ENCODE peak calls at places on chromosomes 13 and 19, in seven cellular contexts. One of them, this sample, is unnamed.

GRCh38 chr19:3324405-3324856 is 42.0 kb upstream of the NFIC start:
- DNase-seq in GM12865: peak; percentile 57
- DNase-seq in fibroblast of the aortic adventitia: peak; percentile 23
- DNase-seq in tibial nerve: peak; percentile 55
- DNase-seq in fibroblast of mammary gland: peak; percentile 45
- DNase-seq in GM23338: peak; percentile 62
- DNase-seq in cardiac fibroblast: peak; percentile 50
- DNase-seq in this sample: peak; percentile 77

GRCh38 chr13:100734194-100734720 is 59.7 kb upstream of the TMTC4 start:
- DNase-seq in GM12865: no peak
- DNase-seq in fibroblast of the aortic adventitia: no peak
- DNase-seq in tibial nerve: no peak
- DNase-seq in fibroblast of mammary gland: no peak
- DNase-seq in GM23338: no peak
- DNase-seq in cardiac fibroblast: no peak
- DNase-seq in this sample: no peak

GRCh38 chr19:2611483-2612464 is 90.7 kb downstream of the GNG7 start:
- DNase-seq in GM12865: no peak
- DNase-seq in fibroblast of the aortic adventitia: no peak
- DNase-seq in tibial nerve: no peak
- DNase-seq in fibroblast of mammary gland: no peak
- DNase-seq in GM23338: no peak
- DNase-seq in cardiac fibroblast: no peak
- DNase-seq in this sample: no peak

GRCh38 chr13:51246005-51246404 is 23.8 kb downstream of the FAM124A start:
- DNase-seq in GM12865: no peak
- DNase-seq in fibroblast of the aortic adventitia: no peak
- DNase-seq in tibial nerve: no peak
- DNase-seq in fibroblast of mammary gland: no peak
- DNase-seq in GM23338: no peak
- DNase-seq in cardiac fibroblast: no peak
- DNase-seq in this sample: no peak

GRCh38 chr19:40754611-40755247 is 3.7 kb downstream of the SNRPA start:
- DNase-seq in GM12865: peak; percentile 62
- DNase-seq in fibroblast of the aortic adventitia: no peak
- DNase-seq in tibial nerve: no peak
- DNase-seq in fibroblast of mammary gland: peak; percentile 36
- DNase-seq in GM23338: no peak
- DNase-seq in cardiac fibroblast: no peak
- DNase-seq in this sample: no peak

GRCh38 chr19:45267296-45267695 is 16.2 kb downstream of the MARK4 start:
- DNase-seq in GM12865: no peak
- DNase-seq in fibroblast of the aortic adventitia: no peak
- DNase-seq in tibial nerve: no peak
- DNase-seq in fibroblast of mammary gland: no peak
- DNase-seq in GM23338: no peak
- DNase-seq in cardiac fibroblast: no peak
- DNase-seq in this sample: no peak

GRCh38 chr19:5914946-5915781 is 1.1 kb downstream of the CAPS start:
- DNase-seq in GM12865: no peak
- DNase-seq in fibroblast of the aortic adventitia: no peak
- DNase-seq in tibial nerve: no peak
- DNase-seq in fibroblast of mammary gland: no peak
- DNase-seq in GM23338: no peak
- DNase-seq in cardiac fibroblast: no peak
- DNase-seq in this sample: no peak

GRCh38 chr19:416416-416815 is 7.5 kb upstream of the C2CD4C start:
- DNase-seq in GM12865: no peak
- DNase-seq in fibroblast of the aortic adventitia: no peak
- DNase-seq in tibial nerve: no peak
- DNase-seq in fibroblast of mammary gland: no peak
- DNase-seq in GM23338: no peak
- DNase-seq in cardiac fibroblast: no peak
- DNase-seq in this sample: no peak

GRCh38 chr19:47779524-47780214 is 1.2 kb downstream of the SELENOW start:
- DNase-seq in GM12865: no peak
- DNase-seq in fibroblast of the aortic adventitia: peak; percentile 27
- DNase-seq in tibial nerve: peak; percentile 30
- DNase-seq in fibroblast of mammary gland: no peak
- DNase-seq in GM23338: no peak
- DNase-seq in cardiac fibroblast: no peak
- DNase-seq in this sample: no peak

GRCh38 chr13:51764184-51765141 is 39.5 kb downstream of the DHRS12 start:
- DNase-seq in GM12865: peak; percentile 82
- DNase-seq in fibroblast of the aortic adventitia: peak; percentile 78
- DNase-seq in tibial nerve: peak; percentile 59
- DNase-seq in fibroblast of mammary gland: peak; percentile 92
- DNase-seq in GM23338: no peak
- DNase-seq in cardiac fibroblast: peak; percentile 71
- DNase-seq in this sample: peak; percentile 81

GRCh38 chr13:75789451-75790197 is 153.5 kb downstream of the LMO7 start:
- DNase-seq in GM12865: no peak
- DNase-seq in fibroblast of the aortic adventitia: no peak
- DNase-seq in tibial nerve: no peak
- DNase-seq in fibroblast of mammary gland: no peak
- DNase-seq in GM23338: no peak
- DNase-seq in cardiac fibroblast: no peak
- DNase-seq in this sample: no peak

GRCh38 chr13:84528408-84529055 is 646.3 kb upstream of the SLITRK1 start:
- DNase-seq in GM12865: no peak
- DNase-seq in fibroblast of the aortic adventitia: no peak
- DNase-seq in tibial nerve: no peak
- DNase-seq in fibroblast of mammary gland: no peak
- DNase-seq in GM23338: no peak
- DNase-seq in cardiac fibroblast: no peak
- DNase-seq in this sample: no peak

GRCh38 chr13:40609972-40610726 is 56.3 kb downstream of the FOXO1 start:
- DNase-seq in GM12865: no peak
- DNase-seq in fibroblast of the aortic adventitia: no peak
- DNase-seq in tibial nerve: no peak
- DNase-seq in fibroblast of mammary gland: no peak
- DNase-seq in GM23338: no peak
- DNase-seq in cardiac fibroblast: peak; percentile 51
- DNase-seq in this sample: no peak

GRCh38 chr19:23415034-23415433 is 19.8 kb upstream of the ZNF91 start:
- DNase-seq in GM12865: no peak
- DNase-seq in fibroblast of the aortic adventitia: no peak
- DNase-seq in tibial nerve: no peak
- DNase-seq in fibroblast of mammary gland: no peak
- DNase-seq in GM23338: peak; percentile 44
- DNase-seq in cardiac fibroblast: no peak
- DNase-seq in this sample: peak; percentile 22

GRCh38 chr13:104014803-104015645 is 948.8 kb upstream of the SLC10A2 start:
- DNase-seq in GM12865: no peak
- DNase-seq in fibroblast of the aortic adventitia: peak; percentile 48
- DNase-seq in tibial nerve: no peak
- DNase-seq in fibroblast of mammary gland: peak; percentile 18
- DNase-seq in GM23338: no peak
- DNase-seq in cardiac fibroblast: peak; percentile 53
- DNase-seq in this sample: no peak

GRCh38 chr13:99335603-99336002 is 28.4 kb upstream of the GPR183 start:
- DNase-seq in GM12865: peak; percentile 60
- DNase-seq in fibroblast of the aortic adventitia: no peak
- DNase-seq in tibial nerve: no peak
- DNase-seq in fibroblast of mammary gland: no peak
- DNase-seq in GM23338: peak; percentile 40
- DNase-seq in cardiac fibroblast: peak; percentile 33
- DNase-seq in this sample: peak; percentile 29

GRCh38 chr13:43666403-43666802 is 120.4 kb downstream of the ENOX1 start:
- DNase-seq in GM12865: no peak
- DNase-seq in fibroblast of the aortic adventitia: no peak
- DNase-seq in tibial nerve: no peak
- DNase-seq in fibroblast of mammary gland: no peak
- DNase-seq in GM23338: no peak
- DNase-seq in cardiac fibroblast: no peak
- DNase-seq in this sample: no peak

GRCh38 chr13:95950103-95950502 is 103.1 kb downstream of the UGGT2 start:
- DNase-seq in GM12865: no peak
- DNase-seq in fibroblast of the aortic adventitia: no peak
- DNase-seq in tibial nerve: no peak
- DNase-seq in fibroblast of mammary gland: no peak
- DNase-seq in GM23338: peak; percentile 19
- DNase-seq in cardiac fibroblast: no peak
- DNase-seq in this sample: no peak

GRCh38 chr13:29524641-29525040 is 70.8 kb downstream of the SLC7A1 start:
- DNase-seq in GM12865: no peak
- DNase-seq in fibroblast of the aortic adventitia: no peak
- DNase-seq in tibial nerve: no peak
- DNase-seq in fibroblast of mammary gland: no peak
- DNase-seq in GM23338: no peak
- DNase-seq in cardiac fibroblast: no peak
- DNase-seq in this sample: no peak

GRCh38 chr13:29525757-29526156 is 69.7 kb downstream of the SLC7A1 start:
- DNase-seq in GM12865: no peak
- DNase-seq in fibroblast of the aortic adventitia: no peak
- DNase-seq in tibial nerve: no peak
- DNase-seq in fibroblast of mammary gland: no peak
- DNase-seq in GM23338: no peak
- DNase-seq in cardiac fibroblast: no peak
- DNase-seq in this sample: no peak

GRCh38 chr13:29522044-29522685 is 73.3 kb downstream of the SLC7A1 start:
- DNase-seq in GM12865: no peak
- DNase-seq in fibroblast of the aortic adventitia: peak; percentile 100
- DNase-seq in tibial nerve: no peak
- DNase-seq in fibroblast of mammary gland: peak; percentile 99
- DNase-seq in GM23338: no peak
- DNase-seq in cardiac fibroblast: peak; percentile 99
- DNase-seq in this sample: no peak

GRCh38 chr13:29523199-29523931 is 72.1 kb downstream of the SLC7A1 start:
- DNase-seq in GM12865: no peak
- DNase-seq in fibroblast of the aortic adventitia: peak; percentile 96
- DNase-seq in tibial nerve: peak; percentile 47
- DNase-seq in fibroblast of mammary gland: peak; percentile 92
- DNase-seq in GM23338: no peak
- DNase-seq in cardiac fibroblast: peak; percentile 96
- DNase-seq in this sample: no peak

DNA sequence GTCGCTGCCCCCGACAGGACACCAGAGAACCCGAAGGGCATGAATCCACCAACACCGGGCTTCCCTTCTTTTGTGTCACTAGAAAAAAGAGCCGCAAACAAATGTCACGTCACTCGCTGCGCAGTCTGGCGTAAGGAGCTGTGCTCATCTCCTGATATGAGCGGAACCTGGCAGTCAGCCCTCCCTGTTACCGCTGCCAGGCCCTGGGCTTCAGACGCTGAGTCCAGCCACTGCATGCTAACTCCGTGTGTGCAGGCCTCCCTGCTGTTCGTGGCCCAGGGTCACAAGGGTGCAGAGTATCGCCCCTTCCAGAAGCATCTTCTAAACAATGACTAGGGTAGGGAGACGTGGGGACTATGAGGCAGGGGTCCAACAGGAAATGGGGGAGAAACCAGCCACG is 71.3 kb downstream of the SLC7A1 start:
- DNase-seq in GM12865: no peak
- DNase-seq in fibroblast of the aortic adventitia: peak; percentile 95
- DNase-seq in tibial nerve: no peak
- DNase-seq in fibroblast of mammary gland: peak; percentile 91
- DNase-seq in GM23338: no peak
- DNase-seq in cardiac fibroblast: peak; percentile 79
- DNase-seq in this sample: no peak
- TF ChIP-seq CTCF in GM12865: no peak
- TF ChIP-seq CTCF in fibroblast of the aortic adventitia: no peak
- TF ChIP-seq CTCF in tibial nerve: no peak
- TF ChIP-seq CTCF in fibroblast of mammary gland: no peak
- TF ChIP-seq CTCF in GM23338: no peak
- TF ChIP-seq CTCF in cardiac fibroblast: no peak
- TF ChIP-seq CTCF in this sample: no peak

GRCh38 chr13:46071590-46072249 is 19.2 kb upstream of the ZC3H13 start:
- DNase-seq in GM12865: peak; percentile 93
- DNase-seq in fibroblast of the aortic adventitia: no peak
- DNase-seq in tibial nerve: no peak
- DNase-seq in fibroblast of mammary gland: no peak
- DNase-seq in GM23338: peak; percentile 64
- DNase-seq in cardiac fibroblast: no peak
- DNase-seq in this sample: peak; percentile 59
- TF ChIP-seq CTCF in GM12865: peak; percentile 49
- TF ChIP-seq CTCF in fibroblast of the aortic adventitia: no peak
- TF ChIP-seq CTCF in tibial nerve: no peak
- TF ChIP-seq CTCF in fibroblast of mammary gland: no peak
- TF ChIP-seq CTCF in GM23338: peak; percentile 60
- TF ChIP-seq CTCF in cardiac fibroblast: no peak
- TF ChIP-seq CTCF in this sample: peak; percentile 30

GRCh38 chr19:39412100-39412866 is at the start of gene PLEKHG2:
- DNase-seq in GM12865: peak; percentile 100
- DNase-seq in fibroblast of the aortic adventitia: peak; percentile 100
- DNase-seq in tibial nerve: peak; percentile 97
- DNase-seq in fibroblast of mammary gland: peak; percentile 99
- DNase-seq in GM23338: peak; percentile 100
- DNase-seq in cardiac fibroblast: peak; percentile 100
- DNase-seq in this sample: peak; percentile 99
- TF ChIP-seq CTCF in GM12865: peak; percentile 86
- TF ChIP-seq CTCF in fibroblast of the aortic adventitia: peak; percentile 76
- TF ChIP-seq CTCF in tibial nerve: peak; percentile 95
- TF ChIP-seq CTCF in fibroblast of mammary gland: peak; percentile 51
- TF ChIP-seq CTCF in GM23338: peak; percentile 78
- TF ChIP-seq CTCF in cardiac fibroblast: peak; percentile 78
- TF ChIP-seq CTCF in this sample: peak; percentile 54

GRCh38 chr19:13574933-13575332 is 68.7 kb upstream of the CACNA1A start:
- DNase-seq in GM12865: no peak
- DNase-seq in fibroblast of the aortic adventitia: peak; percentile 21
- DNase-seq in tibial nerve: no peak
- DNase-seq in fibroblast of mammary gland: peak; percentile 12
- DNase-seq in GM23338: peak; percentile 67
- DNase-seq in cardiac fibroblast: peak; percentile 35
- DNase-seq in this sample: no peak
- TF ChIP-seq CTCF in GM12865: peak; percentile 7
- TF ChIP-seq CTCF in fibroblast of the aortic adventitia: peak; percentile 51
- TF ChIP-seq CTCF in tibial nerve: peak; percentile 28
- TF ChIP-seq CTCF in fibroblast of mammary gland: peak; percentile 35
- TF ChIP-seq CTCF in GM23338: peak; percentile 74
- TF ChIP-seq CTCF in cardiac fibroblast: peak; percentile 45
- TF ChIP-seq CTCF in this sample: no peak

DNA sequence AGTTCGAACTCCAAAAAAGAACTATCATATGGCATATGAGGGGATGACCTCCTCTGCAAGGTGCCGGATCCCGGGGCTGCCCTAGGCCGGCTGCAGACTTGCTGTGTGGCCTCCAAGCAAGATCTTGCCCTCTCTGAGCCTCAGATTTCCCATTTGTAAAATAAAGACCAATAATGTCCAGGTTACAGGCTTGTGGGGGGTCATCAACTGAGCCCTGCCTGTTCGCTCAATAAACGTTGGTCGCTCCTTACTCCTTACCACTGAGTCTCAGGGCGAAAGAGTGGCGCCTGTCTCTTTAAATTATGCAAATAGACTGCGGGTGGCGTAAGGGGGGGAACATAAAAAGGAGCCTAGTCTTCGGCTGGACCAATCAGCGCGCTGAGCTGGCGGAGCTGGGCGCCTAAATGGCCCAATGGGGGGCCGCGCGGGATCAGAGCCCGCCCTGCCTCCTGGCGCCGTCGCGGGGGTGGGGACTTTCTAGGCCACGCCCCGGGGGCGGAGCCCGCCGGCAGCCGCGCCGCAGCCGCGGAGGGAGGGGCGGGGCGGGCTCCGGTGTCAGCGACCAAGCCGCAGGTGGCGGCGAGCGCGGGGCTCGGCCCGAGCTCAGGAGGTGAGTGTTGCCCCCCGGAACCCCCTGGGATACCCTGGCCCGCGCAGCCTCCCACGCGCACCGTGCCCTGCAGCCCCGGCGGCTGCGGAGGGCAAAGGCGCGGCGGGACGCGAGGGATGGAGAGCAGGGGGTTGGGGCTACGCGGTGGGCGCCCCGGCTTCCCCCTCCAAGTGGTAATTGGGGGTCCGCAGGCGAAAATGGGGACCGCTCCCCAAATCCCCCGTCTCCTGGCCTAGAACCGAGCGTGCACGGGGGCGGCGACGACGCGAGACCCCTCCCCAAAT is 3.8 kb upstream of the FCHO1 start:
- DNase-seq in GM12865: peak; percentile 98
- DNase-seq in fibroblast of the aortic adventitia: peak; percentile 90
- DNase-seq in tibial nerve: peak; percentile 74
- DNase-seq in fibroblast of mammary gland: peak; percentile 88
- DNase-seq in GM23338: peak; percentile 99
- DNase-seq in cardiac fibroblast: peak; percentile 94
- DNase-seq in this sample: peak; percentile 98
- TF ChIP-seq CTCF in GM12865: no peak
- TF ChIP-seq CTCF in fibroblast of the aortic adventitia: no peak
- TF ChIP-seq CTCF in tibial nerve: no peak
- TF ChIP-seq CTCF in fibroblast of mammary gland: no peak
- TF ChIP-seq CTCF in GM23338: no peak
- TF ChIP-seq CTCF in cardiac fibroblast: no peak
- TF ChIP-seq CTCF in this sample: no peak

This sample was measured in GM20000.